ENCODE peak calls at places on chromosomes 16 and 17, in five cellular contexts. One of them, this sample, is unnamed.

GRCh38 chr17:14304222-14304844 is 3.5 kb downstream of the HS3ST3B1 start:
- DNase-seq in hepatocyte: no peak
- DNase-seq in astrocyte of the spinal cord: peak
- DNase-seq in left ventricle myocardium inferior: no peak
- DNase-seq in fibroblast of villous mesenchyme: no peak
- DNase-seq in this sample: no peak

GRCh38 chr17:37731056-37731455 is 13.8 kb downstream of the HNF1B start:
- DNase-seq in astrocyte of the spinal cord: no peak
- DNase-seq in left ventricle myocardium inferior: no peak
- DNase-seq in fibroblast of villous mesenchyme: no peak
- DNase-seq in hepatocyte: no peak
- DNase-seq in this sample: no peak

GRCh38 chr16:52584354-52584840 is 37.5 kb upstream of the TOX3 start:
- DNase-seq in hepatocyte: no peak
- DNase-seq in fibroblast of villous mesenchyme: no peak
- DNase-seq in astrocyte of the spinal cord: no peak
- DNase-seq in left ventricle myocardium inferior: no peak
- DNase-seq in this sample: no peak

GRCh38 chr16:48413291-48413690 is 28.1 kb upstream of the SIAH1 start:
- DNase-seq in hepatocyte: no peak
- DNase-seq in fibroblast of villous mesenchyme: no peak
- DNase-seq in astrocyte of the spinal cord: no peak
- DNase-seq in left ventricle myocardium inferior: no peak
- DNase-seq in this sample: no peak

GRCh38 chr17:72151565-72152391 is 31.0 kb downstream of the SOX9 start:
- DNase-seq in fibroblast of villous mesenchyme: peak
- DNase-seq in hepatocyte: peak
- DNase-seq in astrocyte of the spinal cord: peak
- DNase-seq in left ventricle myocardium inferior: peak
- DNase-seq in this sample: peak

GRCh38 chr16:48611329-48612137 is 1.6 kb upstream of the N4BP1 start:
- DNase-seq in hepatocyte: peak
- DNase-seq in fibroblast of villous mesenchyme: no peak
- DNase-seq in astrocyte of the spinal cord: no peak
- DNase-seq in left ventricle myocardium inferior: no peak
- DNase-seq in this sample: no peak

GRCh38 chr16:87489434-87490045 is 3.3 kb downstream of the ZCCHC14 start:
- DNase-seq in hepatocyte: no peak
- DNase-seq in astrocyte of the spinal cord: no peak
- DNase-seq in left ventricle myocardium inferior: no peak
- DNase-seq in fibroblast of villous mesenchyme: no peak
- DNase-seq in this sample: no peak

GRCh38 chr17:263271-263670 is 81.8 kb upstream of the DOC2B start:
- DNase-seq in hepatocyte: no peak
- DNase-seq in left ventricle myocardium inferior: no peak
- DNase-seq in astrocyte of the spinal cord: no peak
- DNase-seq in fibroblast of villous mesenchyme: no peak
- DNase-seq in this sample: no peak

GRCh38 chr16:50509521-50510341 is 38.5 kb upstream of the NKD1 start:
- DNase-seq in hepatocyte: no peak
- DNase-seq in astrocyte of the spinal cord: peak
- DNase-seq in left ventricle myocardium inferior: no peak
- DNase-seq in fibroblast of villous mesenchyme: peak
- DNase-seq in this sample: peak

GRCh38 chr17:71522383-71522782 is 598.4 kb upstream of the SOX9 start:
- DNase-seq in astrocyte of the spinal cord: peak
- DNase-seq in left ventricle myocardium inferior: no peak
- DNase-seq in fibroblast of villous mesenchyme: no peak
- DNase-seq in hepatocyte: no peak
- DNase-seq in this sample: peak

GRCh38 chr17:50266384-50267073 is 7.7 kb upstream of the TMEM92 start:
- DNase-seq in left ventricle myocardium inferior: no peak
- DNase-seq in fibroblast of villous mesenchyme: peak
- DNase-seq in hepatocyte: peak
- DNase-seq in astrocyte of the spinal cord: peak
- DNase-seq in this sample: peak
- TF ChIP-seq CTCF in left ventricle myocardium inferior: no peak
- TF ChIP-seq CTCF in fibroblast of villous mesenchyme: peak
- TF ChIP-seq CTCF in hepatocyte: no peak
- TF ChIP-seq CTCF in astrocyte of the spinal cord: peak
- TF ChIP-seq CTCF in this sample: peak

DNA sequence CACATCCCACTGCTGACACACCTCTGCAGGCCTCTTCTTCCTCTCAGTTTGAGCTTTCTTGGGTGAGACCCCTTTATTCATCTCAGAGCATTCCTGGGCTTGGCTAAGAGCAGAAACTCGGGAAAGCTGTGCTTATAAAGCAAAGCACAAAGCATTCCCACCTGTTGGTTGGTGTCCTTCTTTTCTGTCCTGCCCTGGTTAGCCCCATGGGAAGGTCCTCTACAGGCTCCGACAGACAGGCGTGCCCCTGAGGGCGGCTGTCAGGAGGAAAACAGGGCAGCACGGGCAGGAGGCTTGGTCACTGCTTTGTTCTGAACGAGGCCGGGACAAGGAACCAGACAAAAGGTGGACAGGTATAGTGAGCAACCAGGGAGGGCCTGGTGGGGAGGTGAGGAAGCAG is 1.9 kb downstream of the MEOX1 start:
- DNase-seq in left ventricle myocardium inferior: no peak
- DNase-seq in fibroblast of villous mesenchyme: no peak
- DNase-seq in astrocyte of the spinal cord: no peak
- DNase-seq in hepatocyte: no peak
- DNase-seq in this sample: no peak
- H3K4me3 ChIP-seq in left ventricle myocardium inferior: peak
- H3K4me3 ChIP-seq in fibroblast of villous mesenchyme: no peak
- H3K4me3 ChIP-seq in astrocyte of the spinal cord: no peak
- H3K4me3 ChIP-seq in hepatocyte: no peak
- H3K4me3 ChIP-seq in this sample: no peak

GRCh38 chr16:66427451-66427860 is 361 bp downstream of the BEAN1 start:
- DNase-seq in hepatocyte: no peak
- DNase-seq in fibroblast of villous mesenchyme: no peak
- DNase-seq in astrocyte of the spinal cord: no peak
- DNase-seq in left ventricle myocardium inferior: no peak
- DNase-seq in this sample: no peak

GRCh38 chr16:66427871-66428681 is 981 bp downstream of the BEAN1 start:
- DNase-seq in fibroblast of villous mesenchyme: no peak
- DNase-seq in astrocyte of the spinal cord: no peak
- DNase-seq in hepatocyte: peak
- DNase-seq in left ventricle myocardium inferior: no peak
- DNase-seq in this sample: no peak

GRCh38 chr16:66430214-66430613 is 3.1 kb downstream of the BEAN1 start:
- DNase-seq in fibroblast of villous mesenchyme: no peak
- DNase-seq in astrocyte of the spinal cord: no peak
- DNase-seq in hepatocyte: no peak
- DNase-seq in left ventricle myocardium inferior: no peak
- DNase-seq in this sample: no peak

GRCh38 chr16:66428682-66429251 is 1.7 kb downstream of the BEAN1 start:
- DNase-seq in fibroblast of villous mesenchyme: no peak
- DNase-seq in astrocyte of the spinal cord: no peak
- DNase-seq in left ventricle myocardium inferior: no peak
- DNase-seq in hepatocyte: no peak
- DNase-seq in this sample: no peak

DNA sequence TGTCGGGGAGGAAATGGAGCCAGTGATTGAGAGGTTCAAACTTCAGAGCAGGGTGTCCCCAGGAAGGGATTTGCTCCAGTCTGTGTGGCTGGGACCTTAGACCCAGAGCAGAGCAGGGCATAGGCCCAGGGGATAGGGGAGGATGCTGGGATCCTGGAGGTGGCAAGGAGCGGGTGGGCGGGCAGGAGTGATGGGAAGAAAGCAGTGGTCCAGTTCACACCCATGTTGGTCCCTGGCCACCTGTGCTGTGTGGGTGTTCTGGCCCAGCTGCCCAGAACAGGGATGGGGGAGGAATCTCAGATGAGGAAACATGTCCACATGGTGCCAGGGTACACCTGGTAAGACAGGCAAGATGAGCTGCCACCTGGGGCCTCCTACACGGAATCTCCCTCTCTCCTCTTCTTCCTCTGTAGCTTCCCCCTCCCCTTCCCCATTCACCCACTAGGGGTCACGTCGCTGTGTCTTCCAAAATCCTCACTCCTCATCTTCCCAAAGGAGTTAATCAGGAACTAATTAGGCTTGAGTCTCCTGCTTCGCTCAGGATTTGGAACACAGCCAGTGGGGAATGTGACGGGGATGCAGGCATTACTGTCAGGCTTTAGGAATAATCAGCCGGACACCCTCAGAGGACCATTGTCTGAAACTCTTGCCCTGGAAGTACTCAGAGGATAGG is 2.3 kb downstream of the BEAN1 start:
- DNase-seq in left ventricle myocardium inferior: no peak
- DNase-seq in astrocyte of the spinal cord: no peak
- DNase-seq in hepatocyte: no peak
- DNase-seq in fibroblast of villous mesenchyme: no peak
- DNase-seq in this sample: no peak
- TF ChIP-seq CTCF in left ventricle myocardium inferior: no peak
- TF ChIP-seq CTCF in astrocyte of the spinal cord: peak
- TF ChIP-seq CTCF in hepatocyte: no peak
- TF ChIP-seq CTCF in fibroblast of villous mesenchyme: no peak
- TF ChIP-seq CTCF in this sample: peak

DNA sequence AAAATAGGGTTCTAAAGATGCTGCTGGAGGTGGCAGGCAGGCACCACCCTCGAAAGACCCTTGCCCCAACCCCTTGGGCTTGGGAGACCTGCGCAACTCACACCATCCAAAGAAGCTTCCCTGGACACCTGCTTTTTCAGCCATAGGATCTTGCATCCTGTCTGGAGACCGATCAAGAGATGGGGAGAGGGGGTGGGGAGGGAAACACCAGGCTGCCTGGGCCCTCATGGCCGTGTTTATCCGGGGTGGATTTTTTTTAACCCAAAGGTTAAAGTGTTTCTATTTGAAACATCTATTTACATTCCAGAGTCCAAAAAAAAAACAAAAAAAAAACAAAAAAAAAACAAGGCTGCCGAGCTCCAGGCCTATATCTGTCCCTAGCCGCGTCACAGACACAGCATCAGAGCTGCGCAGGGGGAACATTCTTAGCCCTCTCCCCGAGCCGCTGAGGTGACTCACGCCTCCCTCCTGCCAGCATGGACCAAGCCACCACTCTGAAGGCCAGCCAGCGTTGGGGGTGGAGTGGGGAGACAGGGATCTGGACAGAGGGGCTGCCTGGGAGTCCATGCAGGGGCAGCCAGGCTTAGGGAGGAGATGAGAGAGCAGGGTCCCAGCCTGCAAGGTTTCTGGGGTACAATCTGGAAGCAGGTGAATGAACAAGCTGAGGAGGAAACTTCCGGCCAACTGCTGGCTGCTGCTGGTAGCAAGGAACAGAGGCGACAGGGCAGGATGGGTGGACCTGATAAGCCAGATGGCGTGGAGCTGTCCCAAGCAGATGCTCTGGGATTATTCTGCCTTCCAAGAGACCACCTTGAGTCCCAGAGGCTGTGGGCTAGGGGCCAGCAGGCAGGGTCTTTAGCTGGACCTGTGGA is 14.8 kb downstream of the HDAC5 start:
- DNase-seq in left ventricle myocardium inferior: peak
- DNase-seq in astrocyte of the spinal cord: peak
- DNase-seq in fibroblast of villous mesenchyme: peak
- DNase-seq in hepatocyte: peak
- DNase-seq in this sample: peak
- H3K4me3 ChIP-seq in left ventricle myocardium inferior: peak
- H3K4me3 ChIP-seq in astrocyte of the spinal cord: no peak
- H3K4me3 ChIP-seq in fibroblast of villous mesenchyme: no peak
- H3K4me3 ChIP-seq in hepatocyte: no peak
- H3K4me3 ChIP-seq in this sample: peak

DNA sequence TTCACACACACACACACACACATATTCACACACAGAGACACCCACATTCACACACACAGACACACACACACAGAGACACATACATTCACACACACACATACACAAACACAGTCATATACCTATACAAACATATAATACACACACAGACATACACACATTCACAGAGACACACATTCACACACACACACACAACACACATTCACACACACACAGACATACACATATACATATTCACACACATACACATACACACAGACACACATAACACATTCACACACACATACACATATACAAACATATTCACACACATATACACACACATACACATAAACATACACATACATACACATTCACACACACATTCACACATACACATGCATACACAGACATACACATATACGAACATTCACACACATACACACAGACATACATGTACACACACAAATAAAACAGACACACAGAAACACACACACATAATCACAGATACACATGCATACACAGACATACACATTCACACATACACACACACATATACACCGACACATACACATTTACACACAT is 7.9 kb downstream of the PRCD start:
- DNase-seq in hepatocyte: no peak
- DNase-seq in fibroblast of villous mesenchyme: no peak
- DNase-seq in left ventricle myocardium inferior: no peak
- DNase-seq in astrocyte of the spinal cord: no peak
- DNase-seq in this sample: no peak
- TF ChIP-seq CTCF in hepatocyte: no peak
- TF ChIP-seq CTCF in fibroblast of villous mesenchyme: no peak
- TF ChIP-seq CTCF in left ventricle myocardium inferior: no peak
- TF ChIP-seq CTCF in astrocyte of the spinal cord: no peak
- TF ChIP-seq CTCF in this sample: no peak

GRCh38 chr16:81823111-81823510 is 44.0 kb downstream of the PLCG2 start:
- DNase-seq in hepatocyte: no peak
- DNase-seq in fibroblast of villous mesenchyme: no peak
- DNase-seq in left ventricle myocardium inferior: peak
- DNase-seq in astrocyte of the spinal cord: no peak
- DNase-seq in this sample: no peak
- H3K4me3 ChIP-seq in hepatocyte: no peak
- H3K4me3 ChIP-seq in fibroblast of villous mesenchyme: no peak
- H3K4me3 ChIP-seq in left ventricle myocardium inferior: no peak
- H3K4me3 ChIP-seq in astrocyte of the spinal cord: no peak
- H3K4me3 ChIP-seq in this sample: no peak

GRCh38 chr17:4035081-4035680 is 70.9 kb upstream of the ATP2A3 start:
- DNase-seq in fibroblast of villous mesenchyme: no peak
- DNase-seq in astrocyte of the spinal cord: no peak
- DNase-seq in left ventricle myocardium inferior: no peak
- DNase-seq in hepatocyte: no peak
- DNase-seq in this sample: no peak
- TF ChIP-seq CTCF in fibroblast of villous mesenchyme: no peak
- TF ChIP-seq CTCF in astrocyte of the spinal cord: no peak
- TF ChIP-seq CTCF in left ventricle myocardium inferior: no peak
- TF ChIP-seq CTCF in hepatocyte: peak
- TF ChIP-seq CTCF in this sample: no peak

GRCh38 chr16:79843631-79844043 is 243.1 kb upstream of the MAF start:
- DNase-seq in left ventricle myocardium inferior: no peak
- DNase-seq in astrocyte of the spinal cord: no peak
- DNase-seq in fibroblast of villous mesenchyme: no peak
- DNase-seq in hepatocyte: no peak
- DNase-seq in this sample: no peak
- H3K4me3 ChIP-seq in left ventricle myocardium inferior: no peak
- H3K4me3 ChIP-seq in astrocyte of the spinal cord: no peak
- H3K4me3 ChIP-seq in fibroblast of villous mesenchyme: no peak
- H3K4me3 ChIP-seq in hepatocyte: no peak
- H3K4me3 ChIP-seq in this sample: no peak

GRCh38 chr16:6360641-6361040 is 972.0 kb upstream of the RBFOX1 start:
- DNase-seq in left ventricle myocardium inferior: no peak
- DNase-seq in hepatocyte: no peak
- DNase-seq in fibroblast of villous mesenchyme: no peak
- DNase-seq in astrocyte of the spinal cord: no peak
- DNase-seq in this sample: no peak
- TF ChIP-seq CTCF in left ventricle myocardium inferior: no peak
- TF ChIP-seq CTCF in hepatocyte: no peak
- TF ChIP-seq CTCF in fibroblast of villous mesenchyme: no peak
- TF ChIP-seq CTCF in astrocyte of the spinal cord: no peak
- TF ChIP-seq CTCF in this sample: no peak